ENCODE peak calls at places on chromosomes 12 and 14, in ten cellular contexts. One of them, this sample, is unnamed.

GRCh38 chr12:52519826-52520662 is at the start of gene KRT5:
- DNase-seq in suprapubic skin: peak
- DNase-seq in adipocyte: no peak
- DNase-seq in H1: peak
- DNase-seq in activated T-helper 1 cell treated with Interleukin-2 at 50 U/mL for 16 hours: no peak
- DNase-seq in T-helper 17 cell: no peak
- DNase-seq in bronchial epithelial cell: peak
- DNase-seq in body of pancreas: no peak
- DNase-seq in choroid plexus epithelial cell: no peak
- DNase-seq in neural progenitor cell: no peak
- DNase-seq in this sample: peak

GRCh38 chr12:57166971-57167371 is 19.6 kb upstream of the LRP1-AS start:
- DNase-seq in suprapubic skin: no peak
- DNase-seq in adipocyte: peak
- DNase-seq in H1: no peak
- DNase-seq in activated T-helper 1 cell treated with Interleukin-2 at 50 U/mL for 16 hours: no peak
- DNase-seq in T-helper 17 cell: no peak
- DNase-seq in bronchial epithelial cell: peak
- DNase-seq in body of pancreas: no peak
- DNase-seq in choroid plexus epithelial cell: peak
- DNase-seq in neural progenitor cell: no peak
- DNase-seq in this sample: peak

GRCh38 chr12:109864916-109865315 is 15.4 kb downstream of the GLTP start:
- DNase-seq in suprapubic skin: no peak
- DNase-seq in adipocyte: no peak
- DNase-seq in H1: no peak
- DNase-seq in activated T-helper 1 cell treated with Interleukin-2 at 50 U/mL for 16 hours: no peak
- DNase-seq in T-helper 17 cell: no peak
- DNase-seq in bronchial epithelial cell: peak
- DNase-seq in body of pancreas: peak
- DNase-seq in choroid plexus epithelial cell: no peak
- DNase-seq in neural progenitor cell: no peak
- DNase-seq in this sample: peak

GRCh38 chr12:116274552-116275375 is 2.7 kb downstream of the MED13L start:
- DNase-seq in suprapubic skin: no peak
- DNase-seq in adipocyte: no peak
- DNase-seq in H1: no peak
- DNase-seq in activated T-helper 1 cell treated with Interleukin-2 at 50 U/mL for 16 hours: no peak
- DNase-seq in T-helper 17 cell: no peak
- DNase-seq in bronchial epithelial cell: no peak
- DNase-seq in body of pancreas: no peak
- DNase-seq in choroid plexus epithelial cell: no peak
- DNase-seq in neural progenitor cell: no peak
- DNase-seq in this sample: no peak

GRCh38 chr14:93332032-93332852 is 594 bp downstream of the BTBD7 start:
- DNase-seq in suprapubic skin: peak
- DNase-seq in adipocyte: peak
- DNase-seq in H1: peak
- DNase-seq in activated T-helper 1 cell treated with Interleukin-2 at 50 U/mL for 16 hours: no peak
- DNase-seq in T-helper 17 cell: no peak
- DNase-seq in bronchial epithelial cell: peak
- DNase-seq in body of pancreas: peak
- DNase-seq in choroid plexus epithelial cell: peak
- DNase-seq in neural progenitor cell: peak
- DNase-seq in this sample: peak

GRCh38 chr14:72781476-72782181 is 112.3 kb downstream of the DPF3 start:
- DNase-seq in suprapubic skin: no peak
- DNase-seq in adipocyte: peak
- DNase-seq in H1: peak
- DNase-seq in activated T-helper 1 cell treated with Interleukin-2 at 50 U/mL for 16 hours: no peak
- DNase-seq in T-helper 17 cell: no peak
- DNase-seq in bronchial epithelial cell: peak
- DNase-seq in body of pancreas: no peak
- DNase-seq in choroid plexus epithelial cell: peak
- DNase-seq in neural progenitor cell: no peak
- DNase-seq in this sample: peak

GRCh38 chr14:104304451-104305351 is 166.3 kb downstream of the KIF26A start:
- DNase-seq in suprapubic skin: no peak
- DNase-seq in adipocyte: no peak
- DNase-seq in H1: no peak
- DNase-seq in activated T-helper 1 cell treated with Interleukin-2 at 50 U/mL for 16 hours: no peak
- DNase-seq in T-helper 17 cell: no peak
- DNase-seq in bronchial epithelial cell: no peak
- DNase-seq in body of pancreas: no peak
- DNase-seq in choroid plexus epithelial cell: no peak
- DNase-seq in neural progenitor cell: no peak
- DNase-seq in this sample: no peak

GRCh38 chr12:71780207-71780822 is 25.7 kb downstream of the RAB21 start:
- DNase-seq in suprapubic skin: no peak
- DNase-seq in adipocyte: peak
- DNase-seq in H1: no peak
- DNase-seq in activated T-helper 1 cell treated with Interleukin-2 at 50 U/mL for 16 hours: no peak
- DNase-seq in T-helper 17 cell: no peak
- DNase-seq in bronchial epithelial cell: peak
- DNase-seq in body of pancreas: peak
- DNase-seq in choroid plexus epithelial cell: peak
- DNase-seq in neural progenitor cell: peak
- DNase-seq in this sample: peak

GRCh38 chr14:20391505-20391904 is 21.8 kb downstream of the TEP1 start:
- DNase-seq in suprapubic skin: no peak
- DNase-seq in adipocyte: no peak
- DNase-seq in H1: no peak
- DNase-seq in activated T-helper 1 cell treated with Interleukin-2 at 50 U/mL for 16 hours: no peak
- DNase-seq in T-helper 17 cell: no peak
- DNase-seq in bronchial epithelial cell: no peak
- DNase-seq in body of pancreas: no peak
- DNase-seq in choroid plexus epithelial cell: no peak
- DNase-seq in neural progenitor cell: no peak
- DNase-seq in this sample: no peak

GRCh38 chr12:92859650-92860386 is 69.3 kb downstream of the EEA1 start:
- DNase-seq in suprapubic skin: no peak
- DNase-seq in adipocyte: no peak
- DNase-seq in H1: no peak
- DNase-seq in activated T-helper 1 cell treated with Interleukin-2 at 50 U/mL for 16 hours: no peak
- DNase-seq in T-helper 17 cell: no peak
- DNase-seq in bronchial epithelial cell: no peak
- DNase-seq in body of pancreas: no peak
- DNase-seq in choroid plexus epithelial cell: no peak
- DNase-seq in neural progenitor cell: no peak
- DNase-seq in this sample: no peak

GRCh38 chr12:26318661-26319068 is 123.3 kb downstream of the SSPN start:
- DNase-seq in suprapubic skin: peak
- DNase-seq in adipocyte: peak
- DNase-seq in H1: no peak
- DNase-seq in activated T-helper 1 cell treated with Interleukin-2 at 50 U/mL for 16 hours: no peak
- DNase-seq in T-helper 17 cell: no peak
- DNase-seq in bronchial epithelial cell: peak
- DNase-seq in body of pancreas: peak
- DNase-seq in choroid plexus epithelial cell: peak
- DNase-seq in neural progenitor cell: no peak
- DNase-seq in this sample: peak

GRCh38 chr12:128056299-128056885 is 210.6 kb upstream of the TMEM132C start:
- DNase-seq in suprapubic skin: no peak
- DNase-seq in adipocyte: no peak
- DNase-seq in H1: peak
- DNase-seq in activated T-helper 1 cell treated with Interleukin-2 at 50 U/mL for 16 hours: no peak
- DNase-seq in T-helper 17 cell: no peak
- DNase-seq in bronchial epithelial cell: no peak
- DNase-seq in body of pancreas: no peak
- DNase-seq in choroid plexus epithelial cell: no peak
- DNase-seq in neural progenitor cell: peak
- DNase-seq in this sample: no peak

GRCh38 chr14:35229495-35230089 is 62.6 kb upstream of the PSMA6 start:
- DNase-seq in suprapubic skin: no peak
- DNase-seq in adipocyte: peak
- DNase-seq in H1: no peak
- DNase-seq in activated T-helper 1 cell treated with Interleukin-2 at 50 U/mL for 16 hours: no peak
- DNase-seq in T-helper 17 cell: no peak
- DNase-seq in bronchial epithelial cell: peak
- DNase-seq in body of pancreas: no peak
- DNase-seq in choroid plexus epithelial cell: no peak
- DNase-seq in neural progenitor cell: no peak
- DNase-seq in this sample: no peak

GRCh38 chr12:22692964-22693555 is 68.1 kb downstream of the ETNK1 start:
- DNase-seq in suprapubic skin: no peak
- DNase-seq in adipocyte: no peak
- DNase-seq in H1: no peak
- DNase-seq in activated T-helper 1 cell treated with Interleukin-2 at 50 U/mL for 16 hours: no peak
- DNase-seq in T-helper 17 cell: no peak
- DNase-seq in bronchial epithelial cell: no peak
- DNase-seq in body of pancreas: no peak
- DNase-seq in choroid plexus epithelial cell: no peak
- DNase-seq in neural progenitor cell: no peak
- DNase-seq in this sample: no peak

GRCh38 chr12:48061943-48062719 is 43.7 kb downstream of the SENP1 start:
- DNase-seq in suprapubic skin: no peak
- DNase-seq in adipocyte: no peak
- DNase-seq in H1: no peak
- DNase-seq in activated T-helper 1 cell treated with Interleukin-2 at 50 U/mL for 16 hours: no peak
- DNase-seq in T-helper 17 cell: no peak
- DNase-seq in bronchial epithelial cell: peak
- DNase-seq in body of pancreas: no peak
- DNase-seq in choroid plexus epithelial cell: peak
- DNase-seq in neural progenitor cell: peak
- DNase-seq in this sample: peak

GRCh38 chr12:13538136-13538535 is 341.6 kb downstream of the EMP1 start:
- DNase-seq in suprapubic skin: no peak
- DNase-seq in adipocyte: no peak
- DNase-seq in H1: no peak
- DNase-seq in activated T-helper 1 cell treated with Interleukin-2 at 50 U/mL for 16 hours: no peak
- DNase-seq in T-helper 17 cell: no peak
- DNase-seq in bronchial epithelial cell: no peak
- DNase-seq in body of pancreas: no peak
- DNase-seq in choroid plexus epithelial cell: no peak
- DNase-seq in neural progenitor cell: no peak
- DNase-seq in this sample: no peak

GRCh38 chr12:64411427-64411826 is 7.2 kb downstream of the XPOT start:
- DNase-seq in suprapubic skin: no peak
- DNase-seq in adipocyte: no peak
- DNase-seq in H1: no peak
- DNase-seq in activated T-helper 1 cell treated with Interleukin-2 at 50 U/mL for 16 hours: no peak
- DNase-seq in T-helper 17 cell: no peak
- DNase-seq in bronchial epithelial cell: no peak
- DNase-seq in body of pancreas: no peak
- DNase-seq in choroid plexus epithelial cell: no peak
- DNase-seq in neural progenitor cell: no peak
- DNase-seq in this sample: no peak

GRCh38 chr14:84343637-84344036 is 1186.3 kb upstream of the FLRT2 start:
- DNase-seq in suprapubic skin: no peak
- DNase-seq in adipocyte: peak
- DNase-seq in H1: no peak
- DNase-seq in activated T-helper 1 cell treated with Interleukin-2 at 50 U/mL for 16 hours: no peak
- DNase-seq in T-helper 17 cell: no peak
- DNase-seq in bronchial epithelial cell: peak
- DNase-seq in body of pancreas: no peak
- DNase-seq in choroid plexus epithelial cell: peak
- DNase-seq in neural progenitor cell: no peak
- DNase-seq in this sample: no peak

GRCh38 chr14:21654215-21654614 is 580 bp downstream of the OR4E2 start:
- DNase-seq in suprapubic skin: no peak
- DNase-seq in adipocyte: no peak
- DNase-seq in H1: no peak
- DNase-seq in activated T-helper 1 cell treated with Interleukin-2 at 50 U/mL for 16 hours: no peak
- DNase-seq in T-helper 17 cell: no peak
- DNase-seq in bronchial epithelial cell: no peak
- DNase-seq in body of pancreas: no peak
- DNase-seq in choroid plexus epithelial cell: no peak
- DNase-seq in neural progenitor cell: no peak
- DNase-seq in this sample: no peak

GRCh38 chr14:101191086-101191881 is 287.8 kb upstream of the RTL1 start:
- DNase-seq in suprapubic skin: no peak
- DNase-seq in adipocyte: no peak
- DNase-seq in H1: peak
- DNase-seq in activated T-helper 1 cell treated with Interleukin-2 at 50 U/mL for 16 hours: no peak
- DNase-seq in T-helper 17 cell: no peak
- DNase-seq in bronchial epithelial cell: no peak
- DNase-seq in body of pancreas: no peak
- DNase-seq in choroid plexus epithelial cell: no peak
- DNase-seq in neural progenitor cell: no peak
- DNase-seq in this sample: no peak

GRCh38 chr14:37376944-37377609 is 179.3 kb downstream of the MIPOL1 start:
- DNase-seq in suprapubic skin: no peak
- DNase-seq in adipocyte: no peak
- DNase-seq in H1: no peak
- DNase-seq in activated T-helper 1 cell treated with Interleukin-2 at 50 U/mL for 16 hours: no peak
- DNase-seq in T-helper 17 cell: no peak
- DNase-seq in bronchial epithelial cell: peak
- DNase-seq in body of pancreas: no peak
- DNase-seq in choroid plexus epithelial cell: no peak
- DNase-seq in neural progenitor cell: no peak
- DNase-seq in this sample: no peak

GRCh38 chr12:27429606-27430005 is 16.9 kb upstream of the SMCO2 start:
- DNase-seq in suprapubic skin: no peak
- DNase-seq in adipocyte: peak
- DNase-seq in H1: no peak
- DNase-seq in activated T-helper 1 cell treated with Interleukin-2 at 50 U/mL for 16 hours: no peak
- DNase-seq in T-helper 17 cell: no peak
- DNase-seq in bronchial epithelial cell: no peak
- DNase-seq in body of pancreas: no peak
- DNase-seq in choroid plexus epithelial cell: peak
- DNase-seq in neural progenitor cell: no peak
- DNase-seq in this sample: no peak

GRCh38 chr14:54614296-54614695 is 47.4 kb downstream of the SAMD4A start:
- DNase-seq in suprapubic skin: no peak
- DNase-seq in adipocyte: no peak
- DNase-seq in H1: no peak
- DNase-seq in activated T-helper 1 cell treated with Interleukin-2 at 50 U/mL for 16 hours: no peak
- DNase-seq in T-helper 17 cell: no peak
- DNase-seq in bronchial epithelial cell: no peak
- DNase-seq in body of pancreas: no peak
- DNase-seq in choroid plexus epithelial cell: no peak
- DNase-seq in neural progenitor cell: no peak
- DNase-seq in this sample: no peak

GRCh38 chr12:132459270-132459669 is 30.7 kb upstream of the FBRSL1 start:
- DNase-seq in suprapubic skin: no peak
- DNase-seq in adipocyte: no peak
- DNase-seq in H1: no peak
- DNase-seq in activated T-helper 1 cell treated with Interleukin-2 at 50 U/mL for 16 hours: no peak
- DNase-seq in T-helper 17 cell: no peak
- DNase-seq in bronchial epithelial cell: no peak
- DNase-seq in body of pancreas: no peak
- DNase-seq in choroid plexus epithelial cell: no peak
- DNase-seq in neural progenitor cell: no peak
- DNase-seq in this sample: no peak

GRCh38 chr12:92619730-92620684 is 82.8 kb upstream of the PLEKHG7 start:
- DNase-seq in suprapubic skin: no peak
- DNase-seq in adipocyte: peak
- DNase-seq in H1: no peak
- DNase-seq in activated T-helper 1 cell treated with Interleukin-2 at 50 U/mL for 16 hours: no peak
- DNase-seq in T-helper 17 cell: no peak
- DNase-seq in bronchial epithelial cell: peak
- DNase-seq in body of pancreas: no peak
- DNase-seq in choroid plexus epithelial cell: no peak
- DNase-seq in neural progenitor cell: no peak
- DNase-seq in this sample: no peak

GRCh38 chr14:93727039-93727740 is 61.1 kb downstream of the PRIMA1 start:
- DNase-seq in suprapubic skin: no peak
- DNase-seq in adipocyte: no peak
- DNase-seq in H1: no peak
- DNase-seq in activated T-helper 1 cell treated with Interleukin-2 at 50 U/mL for 16 hours: no peak
- DNase-seq in T-helper 17 cell: no peak
- DNase-seq in bronchial epithelial cell: no peak
- DNase-seq in body of pancreas: no peak
- DNase-seq in choroid plexus epithelial cell: no peak
- DNase-seq in neural progenitor cell: no peak
- DNase-seq in this sample: no peak

GRCh38 chr14:98665019-98665418 is 607.0 kb downstream of the BCL11B start:
- DNase-seq in suprapubic skin: no peak
- DNase-seq in adipocyte: no peak
- DNase-seq in H1: no peak
- DNase-seq in activated T-helper 1 cell treated with Interleukin-2 at 50 U/mL for 16 hours: no peak
- DNase-seq in T-helper 17 cell: no peak
- DNase-seq in bronchial epithelial cell: no peak
- DNase-seq in body of pancreas: no peak
- DNase-seq in choroid plexus epithelial cell: no peak
- DNase-seq in neural progenitor cell: no peak
- DNase-seq in this sample: no peak

This sample was measured in mammary epithelial cell.